ENCODE peak calls at places on chromosomes 2 and 18, in nine cellular contexts. K is substantia nigra; W is stimulated activated CD4-positive, alpha-beta T cell treated with anti-CD3 and anti-CD28 coated beads, Interleukin-2, amount 100 ng/mL, for 48 hours; X is Jurkat, Clone E6-1; V is stomach; G is neural progenitor cell; O is stimulated activated CD8-positive, alpha-beta memory T cell treated with anti-CD3 and anti-CD28 coated beads, Interleukin-7, amount 100 ng/mL, for 24 hours; U is Calu3; A is activated CD4-positive, alpha-beta T cell treated with anti-CD3 and anti-CD28 coated beads, Interleukin-2, amount 50 U/mL, for 1 hour. I is an unnamed sample.

GRCh38 chr2:23601301-23601965 is 216.5 kb downstream of the KLHL29 start:
- DNase-seq in K (no peak), W (no peak), X (no peak), V (no peak), G (no peak), O (no peak), U (no peak), A (no peak), I (no peak)

GRCh38 chr2:203758841-203759691 is 52.6 kb downstream of the CD28 start:
- DNase-seq in K (no peak), W (no peak), X (no peak), V (peak), G (no peak), O (no peak), U (peak), A (no peak), I (peak)

GRCh38 chr2:153059338-153060052 is 341.1 kb downstream of the ARL6IP6 start:
- DNase-seq in K (no peak), W (no peak), X (no peak), V (no peak), G (peak), O (no peak), U (peak), A (no peak), I (peak)

GRCh38 chr2:102114290-102114721 is 28.2 kb upstream of the IL1R1 start:
- DNase-seq in K (no peak), W (no peak), X (no peak), V (no peak), G (no peak), O (no peak), U (no peak), A (no peak), I (no peak)

GRCh38 chr2:206993964-206994363 is 54.6 kb downstream of the CPO start:
- DNase-seq in K (no peak), W (no peak), X (peak), V (no peak), G (no peak), O (no peak), U (no peak), A (no peak), I (no peak)

GRCh38 chr2:124692707-124693106 is 667.6 kb downstream of the CNTNAP5 start:
- DNase-seq in K (no peak), W (no peak), X (no peak), V (no peak), G (no peak), O (no peak), U (no peak), A (no peak), I (no peak)

GRCh38 chr2:200377774-200378336 is 71.4 kb downstream of the SPATS2L start:
- DNase-seq in K (no peak), W (no peak), X (no peak), V (peak), G (no peak), O (no peak), U (peak), A (no peak), I (peak)

GRCh38 chr18:68893396-68893795 is 95.5 kb downstream of the CCDC102B start:
- DNase-seq in K (no peak), W (no peak), X (no peak), V (no peak), G (no peak), O (no peak), U (no peak), A (no peak), I (no peak)

GRCh38 chr18:5424903-5425302 is 118.9 kb downstream of the EPB41L3 start:
- DNase-seq in K (no peak), W (no peak), X (peak), V (no peak), G (peak), O (no peak), U (no peak), A (no peak), I (peak)

GRCh38 chr2:220188031-220188430 is 560.6 kb downstream of the SLC4A3 start:
- DNase-seq in K (no peak), W (no peak), X (peak), V (no peak), G (no peak), O (no peak), U (peak), A (no peak), I (peak)

GRCh38 chr2:134333646-134334189 is 79.8 kb downstream of the MGAT5 start:
- DNase-seq in K (no peak), W (no peak), X (no peak), V (no peak), G (no peak), O (no peak), U (no peak), A (no peak), I (no peak)

GRCh38 chr2:240271716-240272341 is 131.4 kb upstream of the OTOS start:
- DNase-seq in K (no peak), W (no peak), X (no peak), V (no peak), G (no peak), O (no peak), U (no peak), A (no peak), I (no peak)

GRCh38 chr18:27838230-27838629 is 338.7 kb downstream of the CDH2 start:
- DNase-seq in K (no peak), W (no peak), X (no peak), V (no peak), G (no peak), O (no peak), U (no peak), A (no peak), I (no peak)

GRCh38 chr2:202178342-202178958 is 59.9 kb downstream of the SUMO1 start:
- DNase-seq in K (peak), W (peak), X (peak), V (peak), G (peak), O (peak), U (peak), A (peak), I (peak)

GRCh38 chr2:60602388-60602787 is 48.9 kb upstream of the BCL11A start:
- DNase-seq in K (no peak), W (no peak), X (no peak), V (no peak), G (no peak), O (no peak), U (no peak), A (no peak), I (no peak)

GRCh38 chr2:134365356-134365755 is 111.5 kb downstream of the MGAT5 start:
- DNase-seq in K (no peak), W (no peak), X (no peak), V (no peak), G (peak), O (no peak), U (peak), A (no peak), I (no peak)

GRCh38 chr18:408367-408766 is 92.1 kb downstream of the COLEC12 start:
- DNase-seq in K (no peak), W (no peak), X (no peak), V (no peak), G (no peak), O (no peak), U (no peak), A (no peak), I (no peak)

GRCh38 chr2:133599813-133600212 is 31.6 kb upstream of the NCKAP5 start:
- DNase-seq in K (peak), W (no peak), X (no peak), V (no peak), G (no peak), O (no peak), U (no peak), A (no peak), I (no peak)

GRCh38 chr2:9800975-9801723 is 42.1 kb upstream of the TAF1B start:
- DNase-seq in K (no peak), W (peak), X (no peak), V (no peak), G (no peak), O (no peak), U (peak), A (peak), I (peak)

GRCh38 chr2:109402980-109403840 is 210.6 kb downstream of the SEPTIN10 start:
- DNase-seq in K (no peak), W (no peak), X (no peak), V (no peak), G (no peak), O (no peak), U (no peak), A (no peak), I (no peak)

GRCh38 chr2:63742592-63742991 is 99.1 kb upstream of the UGP2 start:
- DNase-seq in K (no peak), W (no peak), X (no peak), V (no peak), G (no peak), O (no peak), U (no peak), A (no peak), I (no peak)

GRCh38 chr2:204842731-204843490 is 297.6 kb downstream of the PARD3B start:
- DNase-seq in K (peak), W (peak), X (no peak), V (no peak), G (no peak), O (no peak), U (no peak), A (no peak), I (peak)

GRCh38 chr2:62266433-62267038 is 70.6 kb downstream of the B3GNT2 start:
- DNase-seq in K (no peak), W (no peak), X (no peak), V (no peak), G (peak), O (no peak), U (no peak), A (no peak), I (no peak)

GRCh38 chr18:36296591-36297418 is 708 bp upstream of the FHOD3 start:
- DNase-seq in K (peak), W (peak), X (no peak), V (no peak), G (peak), O (no peak), U (peak), A (no peak), I (peak)

I was measured in LoVo.